ENCODE peak calls at places on chromosomes 11 and 22, in four cellular contexts. C is tibial nerve, P is suprapubic skin, F is H1. J is an unnamed sample. For H3K36me3, the result is how much of the 10 kb centered on the place peaks cover.

GRCh38 chr11:5233268-5233667 is 1.0 kb downstream of the HBD start:
- DNase-seq in C (no peak), P (no peak), F (no peak), J (no peak)

GRCh38 chr11:121592708-121593107 is 139.9 kb upstream of the SORL1-AS1 start:
- DNase-seq in C (no peak), P (no peak), F (no peak), J (no peak)

GRCh38 chr11:12808519-12808918 is 134.3 kb downstream of the TEAD1 start:
- DNase-seq in C (no peak), P (no peak), F (no peak), J (no peak)

GRCh38 chr22:33440756-33441155 is 382.6 kb upstream of the SYN3 start:
- DNase-seq in C (peak), P (no peak), F (no peak), J (no peak)

GRCh38 chr22:45885941-45886395 is 91.0 kb downstream of the WNT7B start:
- DNase-seq in C (no peak), P (peak), F (no peak), J (no peak)

GRCh38 chr11:78504708-78505107 is 70.0 kb downstream of the NARS2 start:
- DNase-seq in C (no peak), P (no peak), F (no peak), J (no peak)

GRCh38 chr22:44578516-44579230 is 80.6 kb upstream of the RTL6 start:
- DNase-seq in C (no peak), P (peak), F (no peak), J (no peak)

GRCh38 chr22:40472579-40472978 is 102.2 kb downstream of the SGSM3 start:
- DNase-seq in C (no peak), P (no peak), F (no peak), J (no peak)

GRCh38 chr11:6695377-6695776 is 12.2 kb upstream of the MRPL17 start:
- DNase-seq in C (no peak), P (no peak), F (no peak), J (no peak)

GRCh38 chr11:119155733-119156492 is 7.1 kb downstream of the ABCG4 start:
- DNase-seq in C (no peak), P (no peak), F (no peak), J (no peak)

GRCh38 chr11:131038597-131038996 is 122.3 kb upstream of the SNX19 start:
- DNase-seq in C (no peak), P (no peak), F (no peak), J (no peak)

GRCh38 chr22:49583886-49584505 is 243.7 kb downstream of the BRD1 start:
- DNase-seq in C (no peak), P (no peak), F (no peak), J (no peak)

GRCh38 chr11:18600915-18601569 is 1.5 kb downstream of the MISFA start:
- DNase-seq in C (no peak), P (no peak), F (no peak), J (no peak)

GRCh38 chr11:20020198-20020597 is 140.1 kb downstream of the DBX1 start:
- DNase-seq in C (no peak), P (no peak), F (no peak), J (no peak)

GRCh38 chr11:63845305-63845704 is 6.4 kb downstream of the MARK2 start:
- DNase-seq in C (no peak), P (no peak), F (no peak), J (no peak)

GRCh38 chr11:35412285-35412684 is 7.1 kb downstream of the SLC1A2 start:
- DNase-seq in C (no peak), P (no peak), F (no peak), J (no peak)

GRCh38 chr11:69662806-69663205 is 12.3 kb downstream of the LTO1 start:
- DNase-seq in C (no peak), P (peak), F (no peak), J (no peak)

GRCh38 chr11:77470971-77471370 is 2.9 kb downstream of the PAK1 start:
- DNase-seq in C (no peak), P (no peak), F (no peak), J (no peak)

GRCh38 chr22:41380993-41381328 is 781 bp upstream of the TEF start:
- DNase-seq in C (peak), P (no peak), F (no peak), J (peak)

GRCh38 chr11:118565062-118565461 is 669 bp downstream of the IFT46 start:
- DNase-seq in C (no peak), P (no peak), F (no peak), J (peak)

GRCh38 chr11:36365937-36366336 is 69.8 kb downstream of the PRR5L start:
- DNase-seq in C (no peak), P (no peak), F (no peak), J (no peak)

GRCh38 chr11:35237860-35238715 is 99.1 kb downstream of the CD44 start:
- DNase-seq in C (peak), P (no peak), F (peak), J (no peak)

GRCh38 chr11:2898366-2899079 is 12.9 kb upstream of the CDKN1C start:
- DNase-seq in C (peak), P (no peak), F (no peak), J (peak)

GRCh38 chr22:39319284-39320170 is at the start of gene RPL3:
- DNase-seq in C (peak), P (peak), F (peak), J (peak)

GRCh38 chr22:29623553-29624169 is 20.2 kb downstream of the NF2 start:
- DNase-seq in C (no peak), P (no peak), F (no peak), J (no peak)

GRCh38 chr11:69834811-69835800 is 15.9 kb upstream of the FGF3 start:
- DNase-seq in C (no peak), P (peak), F (no peak), J (no peak)

GRCh38 chr22:32720924-32721323 is 80.6 kb upstream of the TIMP3 start:
- DNase-seq in C (peak), P (no peak), F (no peak), J (peak)

GRCh38 chr11:134258577-134258976 is 5.2 kb downstream of the ACAD8 start:
- DNase-seq in C (no peak), P (no peak), F (no peak), J (no peak)

GRCh38 chr11:72308226-72309073 is 64.5 kb upstream of the PHOX2A start:
- DNase-seq in C (no peak), P (no peak), F (no peak), J (peak)

GRCh38 chr11:66694732-66695207 is 17.1 kb upstream of the RBM4B start:
- DNase-seq in C (peak), P (peak), F (peak), J (peak)

GRCh38 chr22:27487600-27488450 is 313.7 kb downstream of the MN1 start:
- DNase-seq in C (no peak), P (no peak), F (no peak), J (no peak)

GRCh38 chr22:36362819-36363377 is 24.9 kb downstream of the MYH9 start:
- DNase-seq in C (no peak), P (no peak), F (no peak), J (no peak)

GRCh38 chr11:105245781-105246315 is 106.3 kb upstream of the CARD18 start:
- DNase-seq in C (no peak), P (no peak), F (no peak), J (no peak)

DNA sequence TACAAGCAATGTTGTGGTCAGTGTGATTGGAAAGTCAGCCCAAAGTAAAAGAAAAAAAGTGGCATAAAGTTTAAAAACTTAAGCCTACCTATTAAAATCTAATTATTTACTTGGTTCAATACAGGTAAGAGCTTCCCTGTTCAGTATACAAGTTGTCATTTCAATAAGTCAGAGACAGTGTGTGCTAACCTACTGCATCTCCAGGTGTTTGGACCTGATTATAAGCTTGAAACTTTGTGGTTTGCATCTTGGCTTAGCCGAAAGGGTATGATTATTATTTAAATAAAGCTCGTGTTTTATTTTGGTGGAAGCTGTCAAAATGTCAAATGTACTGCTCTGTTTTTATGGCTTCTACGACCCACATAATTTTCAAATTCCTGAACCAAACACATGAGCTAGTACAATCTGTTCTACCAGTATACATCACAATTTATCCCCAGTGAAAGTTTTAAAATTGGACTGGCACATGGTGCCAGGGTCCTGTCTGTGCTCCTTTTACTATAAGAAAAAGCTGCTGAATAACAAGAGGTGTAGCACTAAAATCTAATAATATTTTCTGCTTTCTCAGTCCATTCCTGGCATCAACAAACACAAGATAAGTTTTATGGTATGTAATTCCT is 103.9 kb upstream of the ANO3 start:
- DNase-seq in C (no peak), P (no peak), F (no peak), J (no peak)
- H3K36me3 ChIP-seq in C (under half), P (under half), F (under half), J (under half)

GRCh38 chr11:13963949-13964770 is 1.6 kb downstream of the SPON1 start:
- DNase-seq in C (no peak), P (no peak), F (no peak), J (peak)
- TF ChIP-seq POLR2A in C (no peak), P (no peak), F (no peak), J (no peak)

GRCh38 chr22:47055073-47055355 is 292.6 kb downstream of the TBC1D22A start:
- DNase-seq in C (no peak), P (peak), F (no peak), J (no peak)

GRCh38 chr22:47054231-47055072 is 292.0 kb downstream of the TBC1D22A start:
- DNase-seq in C (no peak), P (no peak), F (no peak), J (no peak)

GRCh38 chr22:47053013-47053864 is 290.8 kb downstream of the TBC1D22A start:
- DNase-seq in C (no peak), P (no peak), F (no peak), J (no peak)

GRCh38 chr22:47052236-47053012 is 290.0 kb downstream of the TBC1D22A start:
- DNase-seq in C (no peak), P (no peak), F (no peak), J (no peak)

DNA sequence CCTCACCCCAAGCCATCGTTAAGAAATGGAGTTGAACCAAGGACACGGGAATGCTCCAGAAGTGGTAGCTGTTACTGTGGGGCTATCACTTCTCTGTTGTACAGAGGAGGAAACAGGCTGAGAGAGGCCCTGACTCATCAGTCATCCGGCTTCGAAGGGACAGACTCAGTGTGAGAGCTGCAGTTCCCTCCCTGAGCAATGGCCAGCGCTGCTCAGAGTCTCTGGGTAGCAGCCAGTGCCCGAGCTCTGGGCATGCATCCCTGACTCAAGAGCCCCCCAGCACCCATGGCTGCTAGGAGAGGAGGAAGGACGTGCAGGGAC is 291.4 kb downstream of the TBC1D22A start:
- DNase-seq in C (no peak), P (no peak), F (no peak), J (no peak)
- H3K4me3 ChIP-seq in C (no peak), P (no peak), F (no peak), J (no peak)

GRCh38 chr11:9616858-9617257 is 43.4 kb downstream of the WEE1 start:
- DNase-seq in C (no peak), P (no peak), F (no peak), J (no peak)
- H3K36me3 ChIP-seq in C (under half), P (under half), F (under half), J (under half)

DNA sequence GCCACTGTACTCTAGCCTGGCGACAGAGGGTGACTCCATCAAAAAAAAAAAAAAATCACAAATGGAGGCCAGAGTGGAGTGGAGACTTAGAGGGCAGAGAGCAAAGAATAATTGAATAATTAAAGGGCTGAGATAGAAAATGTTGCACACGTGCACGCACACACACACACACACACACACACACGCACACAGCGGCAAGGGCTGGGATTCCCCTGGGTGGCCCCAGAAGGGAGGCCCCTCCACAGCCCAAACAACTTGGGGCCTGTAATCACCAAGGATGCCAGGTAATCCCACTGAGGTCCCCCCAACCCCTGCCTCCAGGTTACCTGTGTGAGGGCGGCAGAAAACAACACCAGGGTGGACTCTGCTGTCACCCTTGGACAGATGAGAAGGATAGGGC is 12.0 kb upstream of the DGKZ start:
- DNase-seq in C (no peak), P (no peak), F (no peak), J (no peak)
- TF ChIP-seq POLR2A in C (no peak), P (no peak), F (no peak), J (no peak)

DNA sequence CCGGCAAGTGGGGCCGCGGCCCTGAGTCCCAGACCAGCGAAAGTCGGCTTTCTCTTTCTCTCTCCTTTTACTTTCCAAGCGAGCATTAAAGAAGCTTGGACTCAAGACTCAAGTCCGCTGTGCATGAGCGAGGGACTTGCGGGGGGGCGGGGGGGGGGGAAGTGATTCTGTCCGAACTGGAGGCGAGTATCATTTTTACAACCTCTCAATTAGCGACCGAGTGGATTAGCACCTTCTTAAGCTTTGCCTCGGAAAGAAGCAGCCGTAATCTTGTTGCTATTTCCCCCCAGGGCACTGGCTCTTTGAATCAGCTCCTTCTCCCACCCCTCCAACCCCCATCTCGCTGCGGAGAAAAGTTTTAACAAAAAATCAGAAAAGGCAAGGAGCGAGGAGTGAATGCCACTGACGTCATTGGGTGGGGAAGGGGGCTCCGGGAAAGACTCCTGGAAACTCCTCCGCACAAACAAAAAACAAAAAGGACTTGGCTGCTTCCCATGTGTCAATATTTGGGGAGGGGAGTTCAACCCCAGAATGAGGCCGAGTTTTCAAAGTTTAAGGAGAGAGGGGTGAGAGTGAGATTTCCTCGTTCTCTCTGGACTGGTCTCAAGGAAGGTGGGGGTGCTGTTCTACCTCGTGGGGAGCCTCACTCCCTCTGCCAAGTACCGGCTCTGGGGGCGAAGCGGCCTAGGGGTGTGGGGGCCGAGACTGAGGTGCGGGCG is 2.3 kb upstream of the PAX6 start:
- DNase-seq in C (no peak), P (no peak), F (no peak), J (no peak)
- H3K4me3 ChIP-seq in C (peak), P (peak), F (peak), J (peak)

GRCh38 chr11:62737196-62737595 is 8.9 kb downstream of the TTC9C start:
- DNase-seq in C (no peak), P (no peak), F (no peak), J (no peak)
- H3K36me3 ChIP-seq in C (under half), P (half or more), F (under half), J (under half)

DNA sequence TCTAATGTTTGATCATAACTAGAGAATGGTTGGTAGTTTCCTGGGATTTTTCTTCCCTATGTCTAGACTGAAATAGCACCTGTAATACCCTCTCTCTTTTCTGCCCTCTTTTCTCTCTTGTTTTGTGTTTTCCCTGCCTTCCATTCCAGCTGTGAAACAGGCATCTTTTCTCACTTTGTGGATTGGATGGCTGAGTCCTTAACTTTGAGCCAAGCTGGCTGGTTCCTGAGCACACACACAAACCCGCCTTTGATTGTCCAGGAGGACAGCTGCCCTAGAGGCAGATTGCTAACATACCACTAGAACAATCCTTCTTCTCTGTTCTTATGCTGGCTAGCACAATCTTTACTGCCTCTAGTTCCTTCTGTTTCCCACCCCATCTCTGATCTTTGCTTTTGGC is 17.7 kb downstream of the CTNND1 start:
- DNase-seq in C (peak), P (no peak), F (no peak), J (no peak)
- TF ChIP-seq POLR2A in C (no peak), P (no peak), F (no peak), J (no peak)

DNA sequence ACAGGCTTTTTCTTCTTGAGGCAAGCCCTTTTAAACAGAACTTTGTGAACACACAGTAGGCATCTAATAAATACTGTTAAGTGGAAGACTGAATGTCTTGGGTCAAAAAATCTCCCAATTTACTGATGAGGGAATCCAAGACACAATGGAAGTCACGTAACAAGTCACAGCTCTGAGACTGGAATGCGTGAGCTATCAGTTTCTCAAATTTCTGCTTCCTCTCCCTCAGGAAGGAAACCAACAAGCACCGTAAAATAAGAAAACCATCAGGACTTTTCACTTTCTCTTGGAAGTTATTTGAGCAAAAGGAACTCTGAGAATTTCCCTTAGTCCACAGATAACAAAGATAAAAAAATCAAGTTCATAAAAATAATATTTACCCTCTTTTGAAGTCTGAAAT is 50.1 kb upstream of the CCDC89 start:
- DNase-seq in C (no peak), P (no peak), F (no peak), J (no peak)
- H3K4me3 ChIP-seq in C (no peak), P (no peak), F (no peak), J (no peak)